ENCODE peak calls at places on chromosome 3, in eight cellular contexts. S is K562, K is stomach, F is HepG2, I is GM12878, G is HCT116, L is suprapubic skin, Q is upper lobe of left lung. C is an unnamed sample.

GRCh38 chr3:193805448-193805847 is 212.4 kb downstream of the OPA1 start:
- DNase-seq in G (peak), Q (no peak), K (peak), I (no peak), S (peak), F (peak), L (peak), C (peak)

GRCh38 chr3:106299300-106300098 is 430.7 kb upstream of the CBLB start:
- DNase-seq in S (no peak), L (no peak), G (no peak), K (no peak), I (peak), F (no peak), Q (no peak), C (no peak)

GRCh38 chr3:63478962-63479660 is 173.4 kb upstream of the SNTN start:
- DNase-seq in K (no peak), Q (no peak), L (no peak), G (no peak), I (no peak), F (no peak), S (no peak), C (no peak)

GRCh38 chr3:33645060-33645841 is 72.8 kb downstream of the CLASP2 start:
- DNase-seq in Q (no peak), G (no peak), F (no peak), K (no peak), I (no peak), L (no peak), S (peak), C (no peak)

GRCh38 chr3:39435006-39435748 is 28.7 kb downstream of the RPSA start:
- DNase-seq in Q (no peak), F (no peak), K (no peak), L (no peak), G (no peak), I (no peak), S (no peak), C (no peak)

GRCh38 chr3:189833996-189834395 is 202.8 kb downstream of the TP63 start:
- DNase-seq in Q (no peak), F (no peak), I (no peak), G (no peak), K (no peak), S (no peak), L (no peak), C (no peak)

GRCh38 chr3:196357905-196358304 is 19.7 kb upstream of the TM4SF19 start:
- DNase-seq in Q (no peak), K (no peak), G (no peak), I (no peak), F (no peak), L (no peak), S (no peak), C (no peak)

GRCh38 chr3:184546252-184546651 is 15.3 kb upstream of the EPHB3 start:
- DNase-seq in S (no peak), L (peak), F (no peak), I (no peak), K (no peak), Q (no peak), G (no peak), C (no peak)

GRCh38 chr3:182730675-182731042 is 62.6 kb upstream of the ATP11B start:
- DNase-seq in S (no peak), G (no peak), K (no peak), I (no peak), L (no peak), F (peak), Q (no peak), C (no peak)

GRCh38 chr3:184491011-184491576 is 70.5 kb upstream of the EPHB3 start:
- DNase-seq in L (no peak), I (no peak), G (no peak), F (no peak), K (peak), Q (peak), S (no peak), C (no peak)

GRCh38 chr3:36309092-36309491 is 71.2 kb upstream of the STAC start:
- DNase-seq in K (no peak), I (no peak), G (no peak), L (no peak), S (no peak), F (no peak), Q (no peak), C (no peak)

GRCh38 chr3:5021571-5022092 is 42.4 kb downstream of the BHLHE40 start:
- DNase-seq in G (peak), I (no peak), Q (no peak), S (no peak), F (peak), K (no peak), L (no peak), C (no peak)

GRCh38 chr3:28624079-28624478 is 275.5 kb upstream of the AZI2 start:
- DNase-seq in I (no peak), S (no peak), Q (no peak), G (no peak), K (peak), F (no peak), L (no peak), C (no peak)

GRCh38 chr3:188270423-188270972 is 116.5 kb downstream of the LPP start:
- DNase-seq in G (no peak), F (peak), I (no peak), L (no peak), Q (no peak), K (no peak), S (no peak), C (no peak)

GRCh38 chr3:188533612-188534357 is 379.8 kb downstream of the LPP start:
- DNase-seq in S (no peak), G (no peak), I (no peak), L (no peak), Q (no peak), K (no peak), F (no peak), C (no peak)

GRCh38 chr3:127611251-127611650 is 13.0 kb downstream of the MCM2 start:
- DNase-seq in Q (no peak), F (no peak), S (no peak), I (no peak), K (no peak), L (no peak), G (no peak), C (no peak)

GRCh38 chr3:56874269-56874668 is 72.5 kb upstream of the ARHGEF3 start:
- DNase-seq in F (no peak), G (no peak), K (no peak), I (no peak), S (no peak), L (no peak), Q (no peak), C (no peak)

GRCh38 chr3:134291300-134292254 is 40.9 kb upstream of the RYK start:
- DNase-seq in K (no peak), F (no peak), L (peak), I (no peak), G (no peak), S (no peak), Q (no peak), C (no peak)

GRCh38 chr3:141089339-141090152 is 38.4 kb downstream of the SPSB4 start:
- DNase-seq in S (no peak), I (no peak), L (no peak), G (no peak), Q (no peak), F (no peak), K (no peak), C (no peak)

GRCh38 chr3:103923907-103924306 is 1442.8 kb upstream of the ALCAM start:
- DNase-seq in F (no peak), S (no peak), I (no peak), Q (no peak), K (no peak), L (no peak), G (no peak), C (no peak)

GRCh38 chr3:129556890-129557736 is 14.1 kb downstream of the H1-8 start:
- DNase-seq in F (no peak), I (no peak), Q (peak), S (no peak), K (no peak), G (no peak), L (no peak), C (no peak)

GRCh38 chr3:190862209-190863118 is at the start of gene GMNC:
- DNase-seq in L (peak), K (peak), Q (peak), S (no peak), G (peak), I (no peak), F (peak), C (peak)
- TF ChIP-seq POLR2AphosphoS5 in L (no peak), K (peak), Q (peak), S (no peak), G (peak), I (no peak), F (no peak), C (peak)

GRCh38 chr3:94070341-94070911 is 7.6 kb downstream of the NSUN3 start:
- DNase-seq in L (no peak), S (no peak), I (peak), F (no peak), K (no peak), Q (no peak), G (no peak), C (no peak)

GRCh38 chr3:94076055-94076454 is 13.2 kb downstream of the NSUN3 start:
- DNase-seq in K (no peak), F (no peak), G (no peak), I (no peak), Q (no peak), S (no peak), L (no peak), C (no peak)

GRCh38 chr3:94069242-94069813 is 6.5 kb downstream of the NSUN3 start:
- DNase-seq in F (peak), I (no peak), Q (no peak), G (no peak), K (no peak), L (no peak), S (no peak), C (no peak)

GRCh38 chr3:94066829-94067470 is 4.1 kb downstream of the NSUN3 start:
- DNase-seq in I (no peak), F (no peak), S (no peak), G (no peak), K (no peak), Q (no peak), L (no peak), C (no peak)

GRCh38 chr3:94071713-94072284 is 8.9 kb downstream of the NSUN3 start:
- DNase-seq in K (no peak), L (no peak), I (peak), Q (no peak), S (no peak), F (no peak), G (no peak), C (no peak)
- H3K4me3 ChIP-seq in K (no peak), L (no peak), I (no peak), Q (no peak), S (no peak), F (no peak), G (no peak), C (no peak)

GRCh38 chr3:138329127-138329983 is at the start of gene NME9:
- DNase-seq in I (no peak), G (peak), L (peak), Q (peak), K (peak), F (peak), S (peak), C (peak)
- TF ChIP-seq POLR2AphosphoS5 in I (no peak), G (no peak), L (no peak), Q (peak), K (peak), F (no peak), S (no peak), C (no peak)

DNA sequence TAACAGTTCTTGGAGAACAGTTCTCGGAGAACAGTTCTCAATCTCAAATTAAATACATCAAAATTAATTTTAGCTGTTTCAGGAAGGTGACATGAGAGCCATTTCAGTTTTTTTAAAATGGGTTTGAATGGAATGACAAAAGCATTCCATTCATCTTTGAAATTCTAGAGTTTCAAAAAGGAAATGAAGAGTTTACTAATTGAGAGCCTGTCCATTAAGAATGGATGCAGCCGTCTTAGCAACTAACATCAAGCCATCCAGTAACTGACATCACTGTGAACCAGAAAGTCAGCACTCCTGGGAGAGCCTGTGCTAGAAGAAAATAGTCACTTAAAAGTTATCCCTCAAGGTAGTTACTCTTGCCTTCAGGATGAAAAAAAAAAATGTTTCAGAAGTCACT is 47.0 kb upstream of the FSTL1 start:
- DNase-seq in L (no peak), G (no peak), Q (no peak), I (no peak), S (no peak), F (no peak), K (no peak), C (no peak)
- H3K4me3 ChIP-seq in L (no peak), G (no peak), Q (no peak), I (no peak), S (no peak), F (no peak), K (no peak), C (no peak)

GRCh38 chr3:42501681-42502428 is 588 bp upstream of the VIPR1 start:
- DNase-seq in I (no peak), F (peak), G (no peak), S (peak), K (peak), L (peak), Q (peak), C (peak)
- TF ChIP-seq POLR2AphosphoS5 in I (no peak), F (no peak), G (no peak), S (no peak), K (no peak), L (no peak), Q (no peak), C (no peak)

GRCh38 chr3:195105841-195106417 is 165.0 kb downstream of the XXYLT1 start:
- DNase-seq in K (no peak), I (no peak), L (no peak), S (no peak), Q (no peak), F (no peak), G (no peak), C (no peak)
- H3K4me3 ChIP-seq in K (peak), I (no peak), L (peak), S (no peak), Q (no peak), F (no peak), G (no peak), C (peak)